ENCODE peak calls at places on chromosomes 2 and 18, in four cellular contexts. One of them, this sample, is unnamed. For H3K4me1, H3K36me3 and H3K9me3, the result is how much of the 10 kb centered on the place peaks cover.

GRCh38 chr2:85195956-85196355 is 62.8 kb downstream of the TCF7L1 start:
- DNase-seq in lower lobe of right lung: no peak
- DNase-seq in IMR-90: no peak
- DNase-seq in cardiac muscle cell: no peak
- DNase-seq in this sample: no peak

GRCh38 chr2:127162261-127163089 is 55.5 kb upstream of the BIN1 start:
- DNase-seq in lower lobe of right lung: no peak
- DNase-seq in IMR-90: no peak
- DNase-seq in cardiac muscle cell: no peak
- DNase-seq in this sample: no peak

GRCh38 chr2:138421315-138421970 is 80.1 kb upstream of the SPOPL start:
- DNase-seq in lower lobe of right lung: no peak
- DNase-seq in cardiac muscle cell: no peak
- DNase-seq in IMR-90: peak
- DNase-seq in this sample: no peak

GRCh38 chr2:239821694-239822075 is 203.5 kb downstream of the NDUFA10 start:
- DNase-seq in cardiac muscle cell: no peak
- DNase-seq in lower lobe of right lung: no peak
- DNase-seq in IMR-90: no peak
- DNase-seq in this sample: peak

GRCh38 chr2:36147670-36148390 is 207.7 kb upstream of the CRIM1 start:
- DNase-seq in lower lobe of right lung: no peak
- DNase-seq in IMR-90: no peak
- DNase-seq in cardiac muscle cell: no peak
- DNase-seq in this sample: no peak

GRCh38 chr2:16508061-16508851 is 157.4 kb downstream of the CYRIA start:
- DNase-seq in lower lobe of right lung: peak
- DNase-seq in cardiac muscle cell: peak
- DNase-seq in IMR-90: no peak
- DNase-seq in this sample: peak

GRCh38 chr18:38427234-38427633 is 861.6 kb upstream of the CELF4 start:
- DNase-seq in lower lobe of right lung: no peak
- DNase-seq in cardiac muscle cell: peak
- DNase-seq in IMR-90: no peak
- DNase-seq in this sample: no peak

GRCh38 chr2:48423376-48423775 is 106.6 kb upstream of the STON1 start:
- DNase-seq in cardiac muscle cell: no peak
- DNase-seq in IMR-90: peak
- DNase-seq in lower lobe of right lung: no peak
- DNase-seq in this sample: no peak

GRCh38 chr2:234981197-234982095 is 29.6 kb downstream of the SH3BP4 start:
- DNase-seq in IMR-90: peak
- DNase-seq in cardiac muscle cell: peak
- DNase-seq in lower lobe of right lung: no peak
- DNase-seq in this sample: peak

GRCh38 chr2:237091779-237092436 is 6.2 kb downstream of the COPS8 start:
- DNase-seq in lower lobe of right lung: no peak
- DNase-seq in IMR-90: peak
- DNase-seq in cardiac muscle cell: no peak
- DNase-seq in this sample: no peak

GRCh38 chr2:22890142-22890541 is 494.8 kb upstream of the KLHL29 start:
- DNase-seq in lower lobe of right lung: no peak
- DNase-seq in IMR-90: no peak
- DNase-seq in cardiac muscle cell: no peak
- DNase-seq in this sample: no peak

GRCh38 chr2:64179582-64180321 is 35.5 kb upstream of the PELI1 start:
- DNase-seq in lower lobe of right lung: no peak
- DNase-seq in IMR-90: no peak
- DNase-seq in cardiac muscle cell: no peak
- DNase-seq in this sample: no peak

GRCh38 chr18:74139888-74140287 is 7.7 kb downstream of the FBXO15 start:
- DNase-seq in cardiac muscle cell: no peak
- DNase-seq in lower lobe of right lung: no peak
- DNase-seq in IMR-90: peak
- DNase-seq in this sample: no peak

GRCh38 chr2:81481242-81481993 is 1176.9 kb upstream of the LRRTM1 start:
- DNase-seq in lower lobe of right lung: peak
- DNase-seq in cardiac muscle cell: no peak
- DNase-seq in IMR-90: no peak
- DNase-seq in this sample: no peak

GRCh38 chr2:166419616-166419934 is 43.8 kb upstream of the SCN9A start:
- DNase-seq in lower lobe of right lung: no peak
- DNase-seq in IMR-90: peak
- DNase-seq in cardiac muscle cell: no peak
- DNase-seq in this sample: no peak

GRCh38 chr2:238169708-238170251 is 11.0 kb downstream of the ERFE start:
- DNase-seq in IMR-90: peak
- DNase-seq in lower lobe of right lung: no peak
- DNase-seq in cardiac muscle cell: no peak
- DNase-seq in this sample: no peak

GRCh38 chr18:77422974-77423373 is 173.3 kb downstream of the GALR1 start:
- DNase-seq in lower lobe of right lung: no peak
- DNase-seq in IMR-90: no peak
- DNase-seq in cardiac muscle cell: no peak
- DNase-seq in this sample: no peak

GRCh38 chr2:220446106-220446712 is 818.8 kb downstream of the SLC4A3 start:
- DNase-seq in lower lobe of right lung: no peak
- DNase-seq in IMR-90: no peak
- DNase-seq in cardiac muscle cell: no peak
- DNase-seq in this sample: no peak

GRCh38 chr2:231188506-231189170 is 9.8 kb upstream of the ARMC9 start:
- DNase-seq in lower lobe of right lung: no peak
- DNase-seq in IMR-90: no peak
- DNase-seq in cardiac muscle cell: no peak
- DNase-seq in this sample: peak

GRCh38 chr2:217695033-217695520 is 307.7 kb downstream of the TNS1 start:
- DNase-seq in cardiac muscle cell: no peak
- DNase-seq in IMR-90: peak
- DNase-seq in lower lobe of right lung: no peak
- DNase-seq in this sample: peak

GRCh38 chr2:101837354-101837753 is 139.8 kb downstream of the MAP4K4 start:
- DNase-seq in cardiac muscle cell: no peak
- DNase-seq in IMR-90: no peak
- DNase-seq in lower lobe of right lung: no peak
- DNase-seq in this sample: no peak

GRCh38 chr2:202642567-202642966 is 7.8 kb downstream of the FAM117B start:
- DNase-seq in lower lobe of right lung: no peak
- DNase-seq in IMR-90: no peak
- DNase-seq in cardiac muscle cell: no peak
- DNase-seq in this sample: no peak

GRCh38 chr2:219684721-219685689 is 57.6 kb downstream of the SLC4A3 start:
- DNase-seq in lower lobe of right lung: peak
- DNase-seq in cardiac muscle cell: no peak
- DNase-seq in IMR-90: peak
- DNase-seq in this sample: peak

GRCh38 chr2:192749606-192750200 is 555.0 kb upstream of the TMEFF2 start:
- DNase-seq in IMR-90: no peak
- DNase-seq in lower lobe of right lung: no peak
- DNase-seq in cardiac muscle cell: peak
- DNase-seq in this sample: peak

GRCh38 chr2:62199392-62200125 is 3.6 kb downstream of the B3GNT2 start:
- DNase-seq in IMR-90: peak
- DNase-seq in cardiac muscle cell: no peak
- DNase-seq in lower lobe of right lung: no peak
- DNase-seq in this sample: peak

GRCh38 chr2:224211821-224212220 is 172.7 kb upstream of the SERPINE2 start:
- DNase-seq in IMR-90: no peak
- DNase-seq in cardiac muscle cell: no peak
- DNase-seq in lower lobe of right lung: no peak
- DNase-seq in this sample: no peak

GRCh38 chr2:9807056-9807455 is 36.2 kb upstream of the TAF1B start:
- DNase-seq in IMR-90: no peak
- DNase-seq in lower lobe of right lung: no peak
- DNase-seq in cardiac muscle cell: no peak
- DNase-seq in this sample: peak

GRCh38 chr2:128465246-128466170 is 146.8 kb upstream of the HS6ST1 start:
- DNase-seq in IMR-90: no peak
- DNase-seq in lower lobe of right lung: no peak
- DNase-seq in cardiac muscle cell: no peak
- DNase-seq in this sample: peak

GRCh38 chr18:3604626-3605408 is 154.8 kb downstream of the TGIF1 start:
- DNase-seq in IMR-90: peak
- DNase-seq in cardiac muscle cell: no peak
- DNase-seq in lower lobe of right lung: no peak
- DNase-seq in this sample: no peak

GRCh38 chr2:126655500-126656310 is at the start of gene GYPC:
- DNase-seq in cardiac muscle cell: peak
- DNase-seq in lower lobe of right lung: peak
- DNase-seq in IMR-90: peak
- DNase-seq in this sample: peak

GRCh38 chr2:66547113-66547512 is 112.2 kb downstream of the MEIS1 start:
- DNase-seq in IMR-90: peak
- DNase-seq in cardiac muscle cell: no peak
- DNase-seq in lower lobe of right lung: no peak
- DNase-seq in this sample: no peak

GRCh38 chr2:69997296-69998184 is 36.1 kb upstream of the ASPRV1 start:
- DNase-seq in IMR-90: peak
- DNase-seq in lower lobe of right lung: peak
- DNase-seq in cardiac muscle cell: no peak
- DNase-seq in this sample: peak
- H3K4me1 ChIP-seq in IMR-90: under half
- H3K4me1 ChIP-seq in lower lobe of right lung: under half
- H3K4me1 ChIP-seq in cardiac muscle cell: under half
- H3K4me1 ChIP-seq in this sample: under half

GRCh38 chr2:164617466-164617865 is 3.8 kb downstream of the GRB14 start:
- DNase-seq in IMR-90: no peak
- DNase-seq in lower lobe of right lung: no peak
- DNase-seq in cardiac muscle cell: no peak
- DNase-seq in this sample: no peak

GRCh38 chr2:164609790-164610189 is 11.5 kb downstream of the GRB14 start:
- DNase-seq in lower lobe of right lung: no peak
- DNase-seq in IMR-90: no peak
- DNase-seq in cardiac muscle cell: no peak
- DNase-seq in this sample: no peak

DNA sequence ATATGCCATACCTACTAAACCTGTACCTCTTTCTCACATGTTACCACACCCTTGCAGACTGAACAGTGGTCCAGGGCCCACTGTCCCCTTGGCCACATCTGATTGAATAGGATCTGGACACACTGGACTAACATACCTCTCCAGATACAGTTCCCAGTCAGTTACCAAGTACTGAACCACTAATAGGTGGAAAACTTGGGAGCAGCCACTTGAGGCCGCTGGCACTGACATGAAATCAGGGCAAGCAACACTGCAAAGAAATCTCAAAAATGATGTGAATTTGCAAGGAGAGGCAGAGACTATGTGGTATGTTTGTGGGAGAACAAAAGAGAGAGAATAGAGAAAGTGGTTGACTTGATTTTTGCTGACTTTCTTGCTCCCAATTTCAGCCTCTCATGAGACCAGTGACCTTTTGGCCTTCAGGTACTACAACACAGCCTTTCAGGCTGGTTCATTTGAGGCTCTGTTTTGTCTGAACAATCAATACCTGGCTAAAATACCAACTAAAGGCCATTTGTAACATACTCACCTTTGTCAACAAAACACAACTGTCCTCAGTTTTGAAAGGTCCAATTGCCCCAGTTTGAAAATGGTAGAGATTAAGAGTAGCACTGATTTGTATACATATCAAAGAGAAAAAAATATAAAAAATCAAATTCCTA is 7.8 kb downstream of the GRB14 start:
- DNase-seq in lower lobe of right lung: no peak
- DNase-seq in IMR-90: no peak
- DNase-seq in cardiac muscle cell: no peak
- DNase-seq in this sample: no peak
- H3K36me3 ChIP-seq in lower lobe of right lung: under half
- H3K36me3 ChIP-seq in IMR-90: under half
- H3K36me3 ChIP-seq in cardiac muscle cell: under half
- H3K36me3 ChIP-seq in this sample: under half

GRCh38 chr2:176093889-176094232 is 1.3 kb downstream of the HOXD13 start:
- DNase-seq in IMR-90: no peak
- DNase-seq in lower lobe of right lung: no peak
- DNase-seq in cardiac muscle cell: no peak
- DNase-seq in this sample: no peak
- H3K9me3 ChIP-seq in IMR-90: under half
- H3K9me3 ChIP-seq in lower lobe of right lung: under half
- H3K9me3 ChIP-seq in cardiac muscle cell: under half
- H3K9me3 ChIP-seq in this sample: under half

DNA sequence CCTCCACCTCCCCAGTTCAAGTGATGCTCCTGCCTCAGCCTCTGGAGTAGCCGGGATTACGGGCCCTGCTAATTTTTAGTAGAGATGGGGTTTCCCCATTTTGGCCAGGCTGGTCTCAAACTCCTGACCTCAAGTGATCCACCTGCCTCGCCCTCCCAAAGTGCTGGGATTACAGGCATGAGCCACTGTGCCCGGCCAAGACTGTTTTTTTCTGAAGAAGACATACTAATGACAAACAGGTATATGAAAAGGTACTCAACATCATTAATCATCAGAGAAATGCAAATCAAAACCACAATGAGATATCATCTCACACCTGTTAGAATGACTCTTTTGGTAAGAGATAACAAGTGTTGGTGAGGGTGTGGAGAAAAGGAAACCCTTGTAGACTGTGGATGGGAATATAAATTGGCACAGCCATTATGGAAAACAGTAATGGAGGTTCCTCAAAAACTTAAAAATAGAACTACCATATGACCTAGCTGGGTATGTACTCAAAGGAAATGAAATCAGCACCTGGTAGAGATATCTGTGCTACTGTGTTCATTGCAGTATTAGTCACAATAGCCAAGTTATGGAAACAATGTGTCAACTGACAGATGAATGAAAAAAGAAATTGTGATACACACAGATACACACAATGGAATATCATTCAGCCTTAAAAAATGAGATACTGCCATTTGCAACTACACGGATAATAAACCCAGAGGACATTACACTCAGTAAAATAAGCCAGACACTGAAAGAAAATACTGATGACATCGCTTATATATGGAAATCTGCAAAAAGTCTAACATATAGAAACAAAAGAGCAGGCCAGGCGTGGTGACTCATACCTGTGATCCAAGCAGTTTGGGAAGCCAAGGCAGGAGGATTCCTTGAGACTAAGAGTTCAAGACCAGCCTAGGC is 20.8 kb downstream of the SOS1 start:
- DNase-seq in IMR-90: peak
- DNase-seq in cardiac muscle cell: no peak
- DNase-seq in lower lobe of right lung: no peak
- DNase-seq in this sample: no peak
- H3K4me1 ChIP-seq in IMR-90: under half
- H3K4me1 ChIP-seq in cardiac muscle cell: under half
- H3K4me1 ChIP-seq in lower lobe of right lung: under half
- H3K4me1 ChIP-seq in this sample: under half

GRCh38 chr2:105357122-105357521 is 19.8 kb downstream of the C2orf49 start:
- DNase-seq in cardiac muscle cell: no peak
- DNase-seq in lower lobe of right lung: no peak
- DNase-seq in IMR-90: no peak
- DNase-seq in this sample: no peak
- H3K36me3 ChIP-seq in cardiac muscle cell: under half
- H3K36me3 ChIP-seq in lower lobe of right lung: half or more
- H3K36me3 ChIP-seq in IMR-90: under half
- H3K36me3 ChIP-seq in this sample: half or more

DNA sequence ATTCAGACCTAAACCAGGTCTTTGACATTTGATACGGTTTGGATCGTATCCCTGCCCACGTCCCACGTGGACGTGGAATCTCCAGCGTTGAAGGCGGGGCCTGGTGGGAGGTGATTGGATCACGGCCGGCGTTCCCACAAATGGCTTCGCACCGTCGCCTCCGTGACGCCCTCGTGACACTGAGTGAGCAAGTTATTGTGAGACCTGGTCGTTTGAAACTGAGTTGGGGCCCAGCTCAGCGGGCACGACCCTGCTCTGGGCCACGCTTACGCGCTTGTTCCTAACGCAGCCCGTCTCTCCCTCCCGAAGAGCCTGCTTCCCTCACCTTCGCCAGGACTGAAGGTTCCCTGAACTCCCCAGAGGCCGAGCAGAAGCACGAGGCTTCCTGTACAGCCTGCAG is 121.7 kb downstream of the RTP5 start:
- DNase-seq in cardiac muscle cell: no peak
- DNase-seq in IMR-90: no peak
- DNase-seq in lower lobe of right lung: no peak
- DNase-seq in this sample: no peak
- H3K9me3 ChIP-seq in cardiac muscle cell: under half
- H3K9me3 ChIP-seq in IMR-90: under half
- H3K9me3 ChIP-seq in lower lobe of right lung: under half
- H3K9me3 ChIP-seq in this sample: under half

This sample was measured in endodermal cell.